ENCODE peak calls at places on chromosomes 6 and 20, in seven cellular contexts. One of them, this sample, is unnamed.

GRCh38 chr6:145208474-145208873 is 526.8 kb downstream of the EPM2A start:
- DNase-seq in hippocampal formation: no peak
- DNase-seq in suprapubic skin: no peak
- DNase-seq in CD8-positive, alpha-beta T cell: no peak
- DNase-seq in EH: no peak
- DNase-seq in memory B cell: no peak
- DNase-seq in NCI-H1417 treated with DMSO at 0.1 percent for 48 hours: no peak
- DNase-seq in this sample: no peak

GRCh38 chr6:32976334-32977069 is 8.1 kb downstream of the BRD2 start:
- DNase-seq in NCI-H1417 treated with DMSO at 0.1 percent for 48 hours: no peak
- DNase-seq in EH: no peak
- DNase-seq in suprapubic skin: no peak
- DNase-seq in hippocampal formation: no peak
- DNase-seq in CD8-positive, alpha-beta T cell: no peak
- DNase-seq in memory B cell: no peak
- DNase-seq in this sample: no peak

GRCh38 chr20:48697845-48698491 is 129.8 kb downstream of the PREX1 start:
- DNase-seq in NCI-H1417 treated with DMSO at 0.1 percent for 48 hours: no peak
- DNase-seq in CD8-positive, alpha-beta T cell: no peak
- DNase-seq in memory B cell: no peak
- DNase-seq in hippocampal formation: peak; percentile 65
- DNase-seq in suprapubic skin: no peak
- DNase-seq in EH: peak; percentile 81
- DNase-seq in this sample: no peak

GRCh38 chr6:1636272-1636825 is 26.6 kb downstream of the FOXC1 start:
- DNase-seq in CD8-positive, alpha-beta T cell: no peak
- DNase-seq in suprapubic skin: no peak
- DNase-seq in hippocampal formation: no peak
- DNase-seq in NCI-H1417 treated with DMSO at 0.1 percent for 48 hours: no peak
- DNase-seq in memory B cell: no peak
- DNase-seq in EH: no peak
- DNase-seq in this sample: no peak

GRCh38 chr6:166381733-166382499 is 824 bp downstream of the MPC1 start:
- DNase-seq in NCI-H1417 treated with DMSO at 0.1 percent for 48 hours: no peak
- DNase-seq in EH: peak; percentile 51
- DNase-seq in hippocampal formation: peak; percentile 30
- DNase-seq in suprapubic skin: no peak
- DNase-seq in CD8-positive, alpha-beta T cell: peak; percentile 70
- DNase-seq in memory B cell: peak; percentile 71
- DNase-seq in this sample: peak; percentile 69

GRCh38 chr6:170232186-170233002 is 58.5 kb downstream of the DLL1 start:
- DNase-seq in CD8-positive, alpha-beta T cell: no peak
- DNase-seq in EH: no peak
- DNase-seq in suprapubic skin: no peak
- DNase-seq in memory B cell: no peak
- DNase-seq in hippocampal formation: no peak
- DNase-seq in NCI-H1417 treated with DMSO at 0.1 percent for 48 hours: no peak
- DNase-seq in this sample: no peak

GRCh38 chr20:54220722-54221121 is 12.8 kb downstream of the PFDN4 start:
- DNase-seq in memory B cell: no peak
- DNase-seq in suprapubic skin: no peak
- DNase-seq in CD8-positive, alpha-beta T cell: no peak
- DNase-seq in hippocampal formation: no peak
- DNase-seq in NCI-H1417 treated with DMSO at 0.1 percent for 48 hours: no peak
- DNase-seq in EH: no peak
- DNase-seq in this sample: no peak

GRCh38 chr6:110799181-110799580 is 16.1 kb downstream of the CDK19 start:
- DNase-seq in NCI-H1417 treated with DMSO at 0.1 percent for 48 hours: no peak
- DNase-seq in CD8-positive, alpha-beta T cell: no peak
- DNase-seq in suprapubic skin: no peak
- DNase-seq in hippocampal formation: no peak
- DNase-seq in EH: no peak
- DNase-seq in memory B cell: no peak
- DNase-seq in this sample: no peak

GRCh38 chr20:52941803-52942202 is 30.4 kb upstream of the TSHZ2 start:
- DNase-seq in suprapubic skin: no peak
- DNase-seq in NCI-H1417 treated with DMSO at 0.1 percent for 48 hours: no peak
- DNase-seq in memory B cell: no peak
- DNase-seq in hippocampal formation: no peak
- DNase-seq in CD8-positive, alpha-beta T cell: no peak
- DNase-seq in EH: no peak
- DNase-seq in this sample: no peak

GRCh38 chr20:58328836-58329235 is 19.3 kb downstream of the RAB22A start:
- DNase-seq in NCI-H1417 treated with DMSO at 0.1 percent for 48 hours: no peak
- DNase-seq in CD8-positive, alpha-beta T cell: no peak
- DNase-seq in hippocampal formation: no peak
- DNase-seq in suprapubic skin: no peak
- DNase-seq in EH: peak; percentile 35
- DNase-seq in memory B cell: no peak
- DNase-seq in this sample: no peak

GRCh38 chr6:88492824-88493223 is 326.7 kb upstream of the CNR1 start:
- DNase-seq in memory B cell: no peak
- DNase-seq in hippocampal formation: no peak
- DNase-seq in NCI-H1417 treated with DMSO at 0.1 percent for 48 hours: no peak
- DNase-seq in suprapubic skin: no peak
- DNase-seq in CD8-positive, alpha-beta T cell: no peak
- DNase-seq in EH: peak; percentile 23
- DNase-seq in this sample: no peak

GRCh38 chr6:160667854-160668481 is 3.9 kb upstream of the LPA start:
- DNase-seq in memory B cell: no peak
- DNase-seq in NCI-H1417 treated with DMSO at 0.1 percent for 48 hours: no peak
- DNase-seq in suprapubic skin: no peak
- DNase-seq in EH: no peak
- DNase-seq in hippocampal formation: no peak
- DNase-seq in CD8-positive, alpha-beta T cell: no peak
- DNase-seq in this sample: no peak